ENCODE peak calls at places on chromosomes 3 and 15, in ten cellular contexts. G, O, E, N, S, Q, V, U, C and J are unnamed samples.

GRCh38 chr15:48062476-48062875 is 58.3 kb upstream of the SLC24A5 start:
- DNase-seq in G (no peak), O (no peak), E (no peak), N (no peak), S (no peak), Q (no peak), V (no peak), U (no peak), C (no peak), J (no peak)

GRCh38 chr3:196653127-196653795 is 13.8 kb downstream of the NRROS start:
- DNase-seq in G (no peak), O (no peak), E (no peak), N (no peak), S (no peak), Q (no peak), V (no peak), U (no peak), C (no peak), J (no peak)

GRCh38 chr3:159075302-159075701 is 273.4 kb downstream of the MFSD1 start:
- DNase-seq in G (no peak), O (no peak), E (no peak), N (no peak), S (no peak), Q (no peak), V (no peak), U (no peak), C (no peak), J (no peak)

GRCh38 chr15:67836134-67836455 is 3.8 kb downstream of the RNU6-1 start:
- DNase-seq in G (no peak), O (no peak), E (no peak), N (no peak), S (no peak), Q (peak; percentile 63), V (no peak), U (no peak), C (no peak), J (no peak)

GRCh38 chr3:51388286-51389029 is 2.6 kb upstream of the RBM15B start:
- DNase-seq in G (no peak), O (no peak), E (peak; percentile 81), N (no peak), S (peak; percentile 41), Q (no peak), V (no peak), U (no peak), C (no peak), J (peak; percentile 79)

GRCh38 chr15:76286231-76286879 is 24.9 kb downstream of the ETFA start:
- DNase-seq in G (no peak), O (peak; percentile 28), E (no peak), N (no peak), S (no peak), Q (no peak), V (no peak), U (no peak), C (peak; percentile 68), J (no peak)

GRCh38 chr3:52710512-52710911 is 4.6 kb downstream of the SPCS1 start:
- DNase-seq in G (no peak), O (no peak), E (no peak), N (no peak), S (no peak), Q (no peak), V (no peak), U (no peak), C (no peak), J (no peak)

GRCh38 chr3:171261487-171261886 is 198.7 kb downstream of the TNIK start:
- DNase-seq in G (no peak), O (no peak), E (peak; percentile 24), N (no peak), S (peak; percentile 41), Q (no peak), V (no peak), U (peak; percentile 19), C (no peak), J (no peak)

GRCh38 chr15:39153718-39154117 is 427.2 kb upstream of the THBS1 start:
- DNase-seq in G (no peak), O (no peak), E (peak; percentile 26), N (peak; percentile 48), S (no peak), Q (no peak), V (no peak), U (no peak), C (no peak), J (peak; percentile 24)

GRCh38 chr3:128878556-128879124 is 780 bp upstream of the ACAD9 start:
- DNase-seq in G (no peak), O (peak; percentile 8), E (peak; percentile 33), N (no peak), S (no peak), Q (peak; percentile 67), V (no peak), U (peak; percentile 14), C (no peak), J (no peak)

GRCh38 chr3:152835311-152836102 is 576 bp downstream of the P2RY1 start:
- DNase-seq in G (no peak), O (no peak), E (peak; percentile 61), N (no peak), S (peak; percentile 33), Q (peak; percentile 80), V (no peak), U (peak; percentile 19), C (no peak), J (peak; percentile 43)

DNA sequence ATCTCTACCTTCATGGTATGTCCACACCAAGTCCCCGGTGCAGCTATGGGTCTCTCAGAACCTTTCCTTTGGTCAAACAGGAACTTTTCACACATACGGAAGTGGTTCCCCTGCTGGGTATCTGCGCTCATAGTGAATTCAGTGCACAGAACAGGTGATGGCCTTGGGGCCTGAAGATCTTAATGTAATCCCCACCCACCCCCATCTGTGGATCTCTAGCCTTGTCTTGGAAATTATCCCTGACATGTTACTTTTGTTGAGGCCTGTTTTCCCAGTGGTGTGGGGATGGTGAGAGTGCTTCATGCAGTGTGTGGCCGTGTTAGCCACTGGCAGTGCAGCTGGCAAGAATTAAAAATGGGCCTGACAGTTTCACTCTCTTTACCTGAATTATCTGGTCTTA is 71.9 kb upstream of the MYZAP start:
- DNase-seq in G (no peak), O (no peak), E (no peak), N (no peak), S (no peak), Q (no peak), V (no peak), U (no peak), C (no peak), J (no peak)
- H3K27ac ChIP-seq in G (no peak overlapping the region), O (no peak overlapping the region), E (no peak overlapping the region), N (no peak overlapping the region), S (no peak overlapping the region), Q (no peak overlapping the region), V (no peak overlapping the region), U (no peak overlapping the region), C (no peak overlapping the region), J (peak overlapping the region; percentile 85)

GRCh38 chr15:62883938-62884479 is 158.5 kb upstream of the TPM1 start:
- DNase-seq in G (no peak), O (no peak), E (no peak), N (no peak), S (no peak), Q (peak; percentile 78), V (peak; percentile 73), U (no peak), C (no peak), J (no peak)

GRCh38 chr15:62889141-62889661 is 153.3 kb upstream of the TPM1 start:
- DNase-seq in G (no peak), O (no peak), E (no peak), N (no peak), S (no peak), Q (no peak), V (no peak), U (no peak), C (no peak), J (no peak)

GRCh38 chr15:62888628-62889027 is 153.9 kb upstream of the TPM1 start:
- DNase-seq in G (no peak), O (no peak), E (no peak), N (no peak), S (no peak), Q (no peak), V (no peak), U (no peak), C (no peak), J (no peak)

GRCh38 chr15:62887113-62887570 is 155.4 kb upstream of the TPM1 start:
- DNase-seq in G (no peak), O (no peak), E (no peak), N (no peak), S (no peak), Q (no peak), V (no peak), U (no peak), C (no peak), J (no peak)

GRCh38 chr15:62886431-62887071 is 156.0 kb upstream of the TPM1 start:
- DNase-seq in G (no peak), O (no peak), E (no peak), N (no peak), S (no peak), Q (no peak), V (no peak), U (peak; percentile 41), C (no peak), J (no peak)
- H3K27ac ChIP-seq in G (no peak overlapping the region), O (no peak overlapping the region), E (peak overlapping the region; percentile 68), N (peak overlapping the region; percentile 80), S (peak overlapping the region; percentile 55), Q (peak overlapping the region; percentile 93), V (no peak overlapping the region), U (peak overlapping the region; percentile 66), C (no peak overlapping the region), J (peak overlapping the region; percentile 47)

GRCh38 chr15:81185896-81186295 is 10.8 kb upstream of the IL16 start:
- DNase-seq in G (no peak), O (no peak), E (no peak), N (no peak), S (no peak), Q (no peak), V (no peak), U (no peak), C (no peak), J (no peak)

GRCh38 chr15:81190922-81191507 is 5.7 kb upstream of the IL16 start:
- DNase-seq in G (no peak), O (no peak), E (no peak), N (no peak), S (no peak), Q (no peak), V (no peak), U (no peak), C (no peak), J (no peak)

GRCh38 chr15:81191701-81192100 is 5.0 kb upstream of the IL16 start:
- DNase-seq in G (no peak), O (no peak), E (no peak), N (no peak), S (no peak), Q (no peak), V (no peak), U (no peak), C (no peak), J (no peak)

GRCh38 chr15:81188354-81188753 is 8.3 kb upstream of the IL16 start:
- DNase-seq in G (no peak), O (no peak), E (no peak), N (no peak), S (no peak), Q (no peak), V (no peak), U (no peak), C (no peak), J (no peak)

GRCh38 chr15:81189583-81190283 is 6.9 kb upstream of the IL16 start:
- DNase-seq in G (no peak), O (no peak), E (peak; percentile 14), N (peak; percentile 74), S (peak; percentile 34), Q (peak; percentile 89), V (peak; percentile 99), U (no peak), C (no peak), J (no peak)
- H3K27ac ChIP-seq in G (peak overlapping the region; percentile 44), O (no peak overlapping the region), E (peak overlapping the region; percentile 46), N (peak overlapping the region; percentile 69), S (peak overlapping the region; percentile 70), Q (peak overlapping the region; percentile 56), V (peak overlapping the region; percentile 100), U (no peak overlapping the region), C (no peak overlapping the region), J (peak overlapping the region; percentile 12)

GRCh38 chr3:56915969-56916586 is 114.3 kb upstream of the ARHGEF3 start:
- DNase-seq in G (no peak), O (peak; percentile 32), E (peak; percentile 49), N (no peak), S (peak; percentile 37), Q (no peak), V (no peak), U (no peak), C (peak; percentile 82), J (no peak)
- H3K27ac ChIP-seq in G (no peak overlapping the region), O (peak overlapping the region; percentile 92), E (peak overlapping the region; percentile 47), N (no peak overlapping the region), S (peak overlapping the region; percentile 72), Q (no peak overlapping the region), V (no peak overlapping the region), U (no peak overlapping the region), C (peak overlapping the region; percentile 81), J (no peak overlapping the region)